ENCODE peak calls at places on chromosomes 6 and 20, in four cellular contexts. One of them, this sample, is unnamed.

GRCh38 chr20:309841-310644 is 12.7 kb downstream of the ZCCHC3 start:
- DNase-seq in H1: peak; percentile 99
- DNase-seq in GM12878: no peak
- DNase-seq in HepG2: peak; percentile 96
- DNase-seq in this sample: peak; percentile 62

GRCh38 chr6:141153563-141153962 is 979.2 kb upstream of the GJE1 start:
- DNase-seq in GM12878: peak; percentile 15
- DNase-seq in H1: peak; percentile 17
- DNase-seq in HepG2: no peak
- DNase-seq in this sample: no peak

GRCh38 chr20:16052406-16052805 is 520.8 kb downstream of the KIF16B start:
- DNase-seq in GM12878: no peak
- DNase-seq in H1: no peak
- DNase-seq in HepG2: no peak
- DNase-seq in this sample: no peak

GRCh38 chr6:40963019-40963418 is 76.0 kb downstream of the UNC5CL start:
- DNase-seq in HepG2: no peak
- DNase-seq in GM12878: no peak
- DNase-seq in H1: no peak
- DNase-seq in this sample: no peak

GRCh38 chr6:164322533-164322932 is 908.0 kb downstream of the QKI start:
- DNase-seq in HepG2: no peak
- DNase-seq in GM12878: no peak
- DNase-seq in H1: no peak
- DNase-seq in this sample: no peak

GRCh38 chr6:51777631-51778030 is 309.8 kb downstream of the PKHD1 start:
- DNase-seq in H1: no peak
- DNase-seq in GM12878: no peak
- DNase-seq in HepG2: no peak
- DNase-seq in this sample: no peak

GRCh38 chr6:47149070-47149469 is 106.9 kb upstream of the ADGRF1 start:
- DNase-seq in H1: no peak
- DNase-seq in HepG2: no peak
- DNase-seq in GM12878: no peak
- DNase-seq in this sample: no peak

GRCh38 chr6:39844866-39845265 is 52.7 kb downstream of the DAAM2 start:
- DNase-seq in HepG2: no peak
- DNase-seq in GM12878: no peak
- DNase-seq in H1: no peak
- DNase-seq in this sample: no peak

GRCh38 chr6:152976749-152977148 is 6.1 kb downstream of the FBXO5 start:
- DNase-seq in GM12878: no peak
- DNase-seq in HepG2: no peak
- DNase-seq in H1: no peak
- DNase-seq in this sample: no peak

GRCh38 chr6:99151634-99152344 is 197.7 kb downstream of the FAXC start:
- DNase-seq in H1: peak; percentile 33
- DNase-seq in GM12878: peak; percentile 4
- DNase-seq in HepG2: peak; percentile 23
- DNase-seq in this sample: peak; percentile 54

GRCh38 chr20:64217539-64217938 is 38.0 kb upstream of the PCMTD2 start:
- DNase-seq in GM12878: no peak
- DNase-seq in H1: no peak
- DNase-seq in HepG2: no peak
- DNase-seq in this sample: peak; percentile 61

GRCh38 chr6:786946-787763 is 94.2 kb upstream of the EXOC2 start:
- DNase-seq in H1: no peak
- DNase-seq in HepG2: peak; percentile 35
- DNase-seq in GM12878: no peak
- DNase-seq in this sample: peak; percentile 61

GRCh38 chr20:63703471-63703975 is 4.3 kb downstream of the ARFRP1 start:
- DNase-seq in HepG2: no peak
- DNase-seq in H1: no peak
- DNase-seq in GM12878: no peak
- DNase-seq in this sample: no peak

GRCh38 chr20:58078741-58079522 is 149.5 kb downstream of the ANKRD60 start:
- DNase-seq in GM12878: no peak
- DNase-seq in HepG2: no peak
- DNase-seq in H1: no peak
- DNase-seq in this sample: no peak

GRCh38 chr6:37285861-37286311 is 27.9 kb upstream of the TMEM217 start:
- DNase-seq in GM12878: no peak
- DNase-seq in HepG2: no peak
- DNase-seq in H1: no peak
- DNase-seq in this sample: no peak

GRCh38 chr6:144652292-144652891 is 367.3 kb downstream of the UTRN start:
- DNase-seq in HepG2: peak; percentile 89
- DNase-seq in GM12878: no peak
- DNase-seq in H1: no peak
- DNase-seq in this sample: no peak

GRCh38 chr6:100135977-100136376 is 142.0 kb upstream of the MCHR2 start:
- DNase-seq in GM12878: no peak
- DNase-seq in HepG2: no peak
- DNase-seq in H1: no peak
- DNase-seq in this sample: no peak

GRCh38 chr6:26594730-26595632 is 1.8 kb upstream of the ABT1 start:
- DNase-seq in H1: peak; percentile 78
- DNase-seq in GM12878: no peak
- DNase-seq in HepG2: peak; percentile 58
- DNase-seq in this sample: peak; percentile 74

GRCh38 chr20:11080776-11081406 is 407.1 kb upstream of the JAG1 start:
- DNase-seq in HepG2: no peak
- DNase-seq in H1: no peak
- DNase-seq in GM12878: no peak
- DNase-seq in this sample: no peak

GRCh38 chr6:140909156-140909555 is 1223.6 kb upstream of the GJE1 start:
- DNase-seq in HepG2: no peak
- DNase-seq in GM12878: no peak
- DNase-seq in H1: no peak
- DNase-seq in this sample: no peak

GRCh38 chr20:59575653-59576052 is 28.7 kb upstream of the PHACTR3 start:
- DNase-seq in H1: no peak
- DNase-seq in GM12878: no peak
- DNase-seq in HepG2: no peak
- DNase-seq in this sample: no peak

GRCh38 chr6:24054388-24054787 is 71.6 kb upstream of the NRSN1 start:
- DNase-seq in HepG2: no peak
- DNase-seq in H1: no peak
- DNase-seq in GM12878: no peak
- DNase-seq in this sample: no peak

GRCh38 chr6:13474360-13474759 is 13.0 kb downstream of the GFOD1 start:
- DNase-seq in GM12878: no peak
- DNase-seq in HepG2: peak; percentile 70
- DNase-seq in H1: no peak
- DNase-seq in this sample: no peak

GRCh38 chr6:54595844-54596243 is 250.7 kb upstream of the FAM83B start:
- DNase-seq in H1: no peak
- DNase-seq in GM12878: no peak
- DNase-seq in HepG2: no peak
- DNase-seq in this sample: no peak

GRCh38 chr20:56722042-56722441 is 92.9 kb downstream of the TFAP2C start:
- DNase-seq in H1: no peak
- DNase-seq in GM12878: peak; percentile 21
- DNase-seq in HepG2: no peak
- DNase-seq in this sample: no peak

GRCh38 chr6:39189915-39190544 is 39.2 kb downstream of the KCNK5 start:
- DNase-seq in H1: peak; percentile 27
- DNase-seq in GM12878: no peak
- DNase-seq in HepG2: peak; percentile 40
- DNase-seq in this sample: peak; percentile 58

GRCh38 chr6:36839819-36840379 is 655 bp upstream of the CPNE5 start:
- DNase-seq in H1: no peak
- DNase-seq in GM12878: no peak
- DNase-seq in HepG2: no peak
- DNase-seq in this sample: peak; percentile 77

GRCh38 chr6:81241717-81242116 is 510.8 kb downstream of the TENT5A start:
- DNase-seq in GM12878: no peak
- DNase-seq in H1: no peak
- DNase-seq in HepG2: peak; percentile 38
- DNase-seq in this sample: no peak
- TF ChIP-seq HDAC2 in GM12878: no peak
- TF ChIP-seq HDAC2 in H1: no peak
- TF ChIP-seq HDAC2 in HepG2: no peak
- TF ChIP-seq HDAC2 in this sample: no peak

GRCh38 chr6:108622601-108623335 is 62.1 kb downstream of the FOXO3 start:
- DNase-seq in GM12878: no peak
- DNase-seq in HepG2: no peak
- DNase-seq in H1: no peak
- DNase-seq in this sample: no peak
- TF ChIP-seq POLR2AphosphoS5 in GM12878: no peak
- TF ChIP-seq POLR2AphosphoS5 in HepG2: no peak
- TF ChIP-seq POLR2AphosphoS5 in H1: no peak
- TF ChIP-seq POLR2AphosphoS5 in this sample: no peak

GRCh38 chr20:12847862-12848261 is 160.9 kb upstream of the SPTLC3 start:
- DNase-seq in HepG2: peak; percentile 11
- DNase-seq in H1: no peak
- DNase-seq in GM12878: no peak
- DNase-seq in this sample: no peak
- TF ChIP-seq HDAC2 in HepG2: no peak
- TF ChIP-seq HDAC2 in H1: no peak
- TF ChIP-seq HDAC2 in GM12878: no peak
- TF ChIP-seq HDAC2 in this sample: no peak

GRCh38 chr6:108904731-108905130 is 56.5 kb downstream of the ARMC2 start:
- DNase-seq in HepG2: peak; percentile 26
- DNase-seq in H1: no peak
- DNase-seq in GM12878: peak; percentile 55
- DNase-seq in this sample: no peak

GRCh38 chr6:108897371-108897770 is 49.1 kb downstream of the ARMC2 start:
- DNase-seq in HepG2: no peak
- DNase-seq in H1: no peak
- DNase-seq in GM12878: no peak
- DNase-seq in this sample: no peak

GRCh38 chr6:108903796-108904195 is 55.6 kb downstream of the ARMC2 start:
- DNase-seq in HepG2: peak; percentile 43
- DNase-seq in GM12878: no peak
- DNase-seq in H1: no peak
- DNase-seq in this sample: no peak

GRCh38 chr6:108902389-108902792 is 54.2 kb downstream of the ARMC2 start:
- DNase-seq in H1: no peak
- DNase-seq in GM12878: no peak
- DNase-seq in HepG2: no peak
- DNase-seq in this sample: no peak
- TF ChIP-seq POLR2AphosphoS5 in H1: no peak
- TF ChIP-seq POLR2AphosphoS5 in GM12878: no peak
- TF ChIP-seq POLR2AphosphoS5 in HepG2: no peak
- TF ChIP-seq POLR2AphosphoS5 in this sample: no peak

DNA sequence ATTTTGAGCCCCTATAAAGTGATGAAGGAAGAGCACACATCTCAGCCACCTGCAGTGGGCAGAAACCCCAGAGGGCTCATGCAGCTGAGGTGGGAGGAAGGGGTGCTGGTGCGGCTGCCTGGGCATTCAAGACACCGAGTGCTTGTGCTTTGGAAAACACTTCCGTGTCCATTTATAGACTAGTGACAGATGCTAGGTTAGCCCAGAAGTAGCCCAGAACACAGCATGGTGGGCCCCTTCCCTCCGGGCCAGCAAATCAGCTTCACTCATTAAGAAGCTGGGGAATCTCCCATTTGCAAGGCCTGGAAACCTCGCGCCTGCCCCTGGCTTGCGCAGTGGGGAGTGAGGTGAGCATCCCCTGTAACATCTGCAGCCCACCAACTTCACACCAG is 12.9 kb downstream of the BEND3 start:
- DNase-seq in HepG2: no peak
- DNase-seq in GM12878: no peak
- DNase-seq in H1: no peak
- DNase-seq in this sample: no peak
- TF ChIP-seq HDAC2 in HepG2: no peak
- TF ChIP-seq HDAC2 in GM12878: no peak
- TF ChIP-seq HDAC2 in H1: no peak
- TF ChIP-seq HDAC2 in this sample: no peak

GRCh38 chr6:31531162-31531561 is 2.4 kb downstream of the MCCD1 start:
- DNase-seq in GM12878: no peak
- DNase-seq in H1: no peak
- DNase-seq in HepG2: no peak
- DNase-seq in this sample: no peak
- TF ChIP-seq POLR2AphosphoS5 in GM12878: no peak
- TF ChIP-seq POLR2AphosphoS5 in H1: no peak
- TF ChIP-seq POLR2AphosphoS5 in HepG2: no peak
- TF ChIP-seq POLR2AphosphoS5 in this sample: peak; percentile 22

DNA sequence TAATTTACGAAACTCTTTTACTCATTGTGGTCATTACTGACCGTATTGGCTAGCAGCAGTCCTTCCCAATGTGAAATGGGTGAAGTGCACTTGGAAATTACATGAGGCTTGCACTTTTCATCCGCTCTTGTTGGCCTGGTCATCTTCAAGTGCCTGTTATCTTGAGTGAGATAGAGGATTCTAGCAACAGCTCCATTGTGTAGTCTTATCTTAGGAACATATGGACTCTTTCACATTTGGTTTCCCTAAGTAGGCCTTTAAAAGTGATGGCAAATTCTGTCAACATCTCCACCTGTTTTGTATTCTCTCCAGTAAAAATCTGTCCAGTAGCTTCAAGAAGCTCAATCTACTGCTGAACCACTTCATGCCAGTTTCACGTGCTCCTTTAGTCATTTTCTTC is 114.8 kb upstream of the MARCKS start:
- DNase-seq in GM12878: no peak
- DNase-seq in HepG2: no peak
- DNase-seq in H1: no peak
- DNase-seq in this sample: no peak
- TF ChIP-seq HDAC2 in GM12878: no peak
- TF ChIP-seq HDAC2 in HepG2: no peak
- TF ChIP-seq HDAC2 in H1: no peak
- TF ChIP-seq HDAC2 in this sample: no peak

This sample was measured in K562.